ENCODE peak calls at places on chromosomes 6 and 20, in six cellular contexts. J, A, K, W, I and L are unnamed samples.

GRCh38 chr6:3882865-3883264 is 33.7 kb downstream of the FAM50B start:
- DNase-seq in J (no peak), A (no peak), K (peak; percentile 96), W (peak; percentile 17), I (no peak), L (no peak)

GRCh38 chr6:104003803-104004516 is 855.8 kb downstream of the HACE1 start:
- DNase-seq in J (no peak), A (no peak), K (no peak), W (no peak), I (no peak), L (no peak)

GRCh38 chr6:56863366-56863765 is 91.5 kb upstream of the BEND6 start:
- DNase-seq in J (no peak), A (peak; percentile 74), K (peak; percentile 74), W (peak; percentile 75), I (peak; percentile 82), L (peak; percentile 67)

GRCh38 chr20:1122388-1123315 is 4.2 kb downstream of the PSMF1 start:
- DNase-seq in J (no peak), A (peak; percentile 31), K (peak; percentile 66), W (peak; percentile 73), I (peak; percentile 52), L (peak; percentile 11)

GRCh38 chr6:113364781-113365545 is 492.2 kb upstream of the MARCKS start:
- DNase-seq in J (no peak), A (peak; percentile 82), K (peak; percentile 67), W (peak; percentile 69), I (no peak), L (peak; percentile 75)

GRCh38 chr20:53142651-53143177 is 170.6 kb downstream of the TSHZ2 start:
- DNase-seq in J (no peak), A (no peak), K (no peak), W (no peak), I (no peak), L (no peak)

GRCh38 chr20:59043698-59044097 is 1.1 kb upstream of the PRELID3B start:
- DNase-seq in J (no peak), A (no peak), K (peak; percentile 71), W (no peak), I (no peak), L (no peak)

GRCh38 chr20:17227199-17227535 is 327 bp downstream of the PCSK2 start:
- DNase-seq in J (no peak), A (no peak), K (peak; percentile 9), W (no peak), I (no peak), L (no peak)

GRCh38 chr6:2990932-2991506 is 8.7 kb upstream of the NQO2 start:
- DNase-seq in J (no peak), A (no peak), K (peak; percentile 47), W (peak; percentile 41), I (no peak), L (no peak)

GRCh38 chr6:70310063-70310694 is 7.3 kb upstream of the COL9A1 start:
- DNase-seq in J (peak; percentile 39), A (peak; percentile 36), K (peak; percentile 58), W (peak; percentile 42), I (peak; percentile 54), L (peak; percentile 16)

GRCh38 chr20:62928246-62928939 is 2.1 kb upstream of the DIDO1 start:
- DNase-seq in J (no peak), A (no peak), K (peak; percentile 19), W (peak; percentile 36), I (peak; percentile 17), L (no peak)

GRCh38 chr20:3808141-3808479 is 12.0 kb downstream of the CDC25B start:
- DNase-seq in J (no peak), A (peak; percentile 93), K (peak; percentile 95), W (peak; percentile 91), I (peak; percentile 86), L (peak; percentile 89)

GRCh38 chr6:34241351-34242215 is 4.9 kb downstream of the HMGA1 start:
- DNase-seq in J (no peak), A (no peak), K (no peak), W (no peak), I (no peak), L (no peak)

GRCh38 chr6:33927551-33927950 is 123.7 kb upstream of the MLN start:
- DNase-seq in J (no peak), A (peak; percentile 75), K (peak; percentile 98), W (peak; percentile 48), I (no peak), L (peak; percentile 63)

GRCh38 chr6:65979120-65979519 is 272.1 kb upstream of the EYS start:
- DNase-seq in J (no peak), A (no peak), K (peak; percentile 0), W (peak; percentile 81), I (no peak), L (no peak)

GRCh38 chr6:107741191-107741680 is 82.9 kb downstream of the SCML4 start:
- DNase-seq in J (no peak), A (no peak), K (no peak), W (no peak), I (no peak), L (no peak)
- H2AFZ ChIP-seq in J (no peak overlapping the region), A (no peak overlapping the region), K (peak overlapping the region; percentile 83), W (no peak overlapping the region), I (no peak overlapping the region), L (no peak overlapping the region)

GRCh38 chr6:146827216-146827928 is 228.6 kb downstream of the ADGB start:
- DNase-seq in J (no peak), A (no peak), K (no peak), W (no peak), I (no peak), L (no peak)

GRCh38 chr6:146829792-146830565 is 231.2 kb downstream of the ADGB start:
- DNase-seq in J (no peak), A (no peak), K (no peak), W (no peak), I (no peak), L (no peak)

GRCh38 chr6:146833157-146833556 is 234.4 kb downstream of the ADGB start:
- DNase-seq in J (no peak), A (no peak), K (no peak), W (no peak), I (no peak), L (no peak)
- H2AFZ ChIP-seq in J (no peak overlapping the region), A (no peak overlapping the region), K (no peak overlapping the region), W (no peak overlapping the region), I (no peak overlapping the region), L (no peak overlapping the region)

GRCh38 chr6:22027226-22027725 is 269.6 kb downstream of the PRL start:
- DNase-seq in J (peak; percentile 63), A (no peak), K (no peak), W (no peak), I (no peak), L (no peak)

GRCh38 chr6:22026160-22026678 is 270.6 kb downstream of the PRL start:
- DNase-seq in J (no peak), A (peak; percentile 78), K (no peak), W (no peak), I (no peak), L (peak; percentile 78)

GRCh38 chr6:22024004-22024403 is 272.8 kb downstream of the PRL start:
- DNase-seq in J (no peak), A (no peak), K (no peak), W (no peak), I (no peak), L (no peak)

GRCh38 chr6:22024973-22025467 is 271.8 kb downstream of the PRL start:
- DNase-seq in J (no peak), A (no peak), K (no peak), W (peak; percentile 6), I (no peak), L (no peak)

GRCh38 chr6:22025468-22026159 is 271.2 kb downstream of the PRL start:
- DNase-seq in J (peak; percentile 87), A (peak; percentile 99), K (peak; percentile 48), W (peak; percentile 58), I (peak; percentile 95), L (peak; percentile 99)
- H2AFZ ChIP-seq in J (no peak overlapping the region), A (peak overlapping the region; percentile 38), K (peak overlapping the region; percentile 62), W (peak overlapping the region; percentile 54), I (peak overlapping the region; percentile 76), L (peak overlapping the region; percentile 52)

GRCh38 chr20:46770330-46771194 is 61.1 kb downstream of the SLC2A10 start:
- DNase-seq in J (no peak), A (peak; percentile 72), K (peak; percentile 46), W (no peak), I (no peak), L (peak; percentile 59)
- H2AFZ ChIP-seq in J (no peak overlapping the region), A (no peak overlapping the region), K (no peak overlapping the region), W (no peak overlapping the region), I (no peak overlapping the region), L (peak overlapping the region; percentile 33)

GRCh38 chr6:129398764-129399163 is 311.2 kb downstream of the ARHGAP18 start:
- DNase-seq in J (no peak), A (no peak), K (no peak), W (no peak), I (no peak), L (no peak)

GRCh38 chr6:129402244-129402643 is 307.7 kb downstream of the ARHGAP18 start:
- DNase-seq in J (no peak), A (peak; percentile 5), K (peak; percentile 30), W (peak; percentile 1), I (no peak), L (peak; percentile 2)
- H2AFZ ChIP-seq in J (no peak overlapping the region), A (no peak overlapping the region), K (no peak overlapping the region), W (no peak overlapping the region), I (no peak overlapping the region), L (no peak overlapping the region)

GRCh38 chr20:23409800-23410199 is 11.5 kb downstream of the NAPB start:
- DNase-seq in J (no peak), A (no peak), K (no peak), W (no peak), I (no peak), L (no peak)
- H2AFZ ChIP-seq in J (no peak overlapping the region), A (no peak overlapping the region), K (no peak overlapping the region), W (no peak overlapping the region), I (no peak overlapping the region), L (no peak overlapping the region)

GRCh38 chr6:10446548-10446947 is 31.7 kb upstream of the TFAP2A start:
- DNase-seq in J (no peak), A (no peak), K (no peak), W (no peak), I (no peak), L (no peak)
- H2AFZ ChIP-seq in J (no peak overlapping the region), A (no peak overlapping the region), K (no peak overlapping the region), W (no peak overlapping the region), I (no peak overlapping the region), L (no peak overlapping the region)

GRCh38 chr20:36645998-36646397 is at the start of gene SLA2:
- DNase-seq in J (no peak), A (no peak), K (no peak), W (no peak), I (no peak), L (no peak)
- H2AFZ ChIP-seq in J (no peak within 1 kb of the TSS), A (no peak within 1 kb of the TSS), K (no peak within 1 kb of the TSS), W (no peak within 1 kb of the TSS), I (no peak within 1 kb of the TSS), L (no peak within 1 kb of the TSS)